ENCODE peak calls at places on chromosome 7, in five cellular contexts. I is body of pancreas, V is coronary artery, P is prostate gland, M is uterus. G is an unnamed sample.

GRCh38 chr7:114789942-114790341 is 132.0 kb upstream of the MDFIC start:
- DNase-seq in V (no peak), I (no peak), M (no peak), P (no peak), G (no peak)

GRCh38 chr7:113486548-113486947 is 368.2 kb upstream of the SMIM30 start:
- DNase-seq in P (no peak), M (no peak), I (no peak), V (no peak), G (no peak)

GRCh38 chr7:41003031-41003925 is 699.6 kb downstream of the INHBA start:
- DNase-seq in M (no peak), V (no peak), P (peak), I (no peak), G (no peak)

GRCh38 chr7:150722403-150723065 is 6.1 kb downstream of the GIMAP1 start:
- DNase-seq in V (no peak), I (no peak), P (no peak), M (no peak), G (no peak)

GRCh38 chr7:81256991-81257390 is 338.1 kb upstream of the SEMA3C start:
- DNase-seq in M (no peak), V (no peak), P (no peak), I (peak), G (no peak)

GRCh38 chr7:90222811-90223725 is 11.5 kb downstream of the STEAP2 start:
- DNase-seq in M (peak), P (no peak), I (no peak), V (no peak), G (peak)

GRCh38 chr7:116585392-116585791 is 60.6 kb downstream of the CAV1 start:
- DNase-seq in I (no peak), P (no peak), M (no peak), V (no peak), G (no peak)

GRCh38 chr7:78039791-78040776 is 241.5 kb downstream of the PHTF2 start:
- DNase-seq in M (no peak), I (peak), P (no peak), V (no peak), G (peak)

GRCh38 chr7:1940402-1940786 is 270.3 kb downstream of the ELFN1 start:
- DNase-seq in I (no peak), V (no peak), M (no peak), P (no peak), G (peak)

GRCh38 chr7:122006687-122007086 is 133.7 kb downstream of the PTPRZ1 start:
- DNase-seq in V (no peak), P (no peak), I (no peak), M (no peak), G (no peak)

GRCh38 chr7:123714296-123715080 is 34.3 kb downstream of the WASL start:
- DNase-seq in P (no peak), I (no peak), M (no peak), V (no peak), G (no peak)

GRCh38 chr7:16504019-16504418 is 22.6 kb upstream of the LRRC72 start:
- DNase-seq in M (no peak), I (no peak), V (no peak), P (no peak), G (no peak)

GRCh38 chr7:105643384-105643783 is 62.1 kb upstream of the EFCAB10 start:
- DNase-seq in V (no peak), M (no peak), P (no peak), I (no peak), G (peak)

GRCh38 chr7:23276381-23276780 is 22.8 kb upstream of the MALSU1 start:
- DNase-seq in P (no peak), V (no peak), I (no peak), M (no peak), G (no peak)

GRCh38 chr7:874036-874749 is 2.2 kb upstream of the GET4 start:
- DNase-seq in P (no peak), I (no peak), V (no peak), M (peak), G (no peak)

GRCh38 chr7:82964150-82964882 is 198.4 kb downstream of the PCLO start:
- DNase-seq in M (no peak), P (no peak), V (no peak), I (no peak), G (no peak)

GRCh38 chr7:2479276-2480070 is 3.3 kb upstream of the GRIFIN start:
- DNase-seq in P (no peak), V (no peak), I (no peak), M (no peak), G (no peak)

GRCh38 chr7:27051451-27051850 is 44.3 kb downstream of the HOXA1 start:
- DNase-seq in V (no peak), P (no peak), M (no peak), I (no peak), G (no peak)

GRCh38 chr7:41579961-41580935 is 122.6 kb downstream of the INHBA start:
- DNase-seq in I (no peak), V (no peak), M (no peak), P (no peak), G (no peak)

GRCh38 chr7:728602-729001 is 1.5 kb upstream of the PRKAR1B start:
- DNase-seq in P (no peak), I (no peak), V (no peak), M (no peak), G (no peak)

GRCh38 chr7:148882192-148882591 is 1.9 kb downstream of the EZH2 start:
- DNase-seq in V (no peak), I (no peak), P (no peak), M (no peak), G (no peak)
- H3K4me3 ChIP-seq in V (no peak), I (no peak), P (no peak), M (no peak), G (peak)

GRCh38 chr7:48497521-48497920 is 326.3 kb downstream of the ABCA13 start:
- DNase-seq in P (no peak), M (no peak), I (no peak), V (no peak), G (no peak)
- TF ChIP-seq CTCF in P (no peak), M (no peak), I (no peak), V (no peak), G (no peak)

DNA sequence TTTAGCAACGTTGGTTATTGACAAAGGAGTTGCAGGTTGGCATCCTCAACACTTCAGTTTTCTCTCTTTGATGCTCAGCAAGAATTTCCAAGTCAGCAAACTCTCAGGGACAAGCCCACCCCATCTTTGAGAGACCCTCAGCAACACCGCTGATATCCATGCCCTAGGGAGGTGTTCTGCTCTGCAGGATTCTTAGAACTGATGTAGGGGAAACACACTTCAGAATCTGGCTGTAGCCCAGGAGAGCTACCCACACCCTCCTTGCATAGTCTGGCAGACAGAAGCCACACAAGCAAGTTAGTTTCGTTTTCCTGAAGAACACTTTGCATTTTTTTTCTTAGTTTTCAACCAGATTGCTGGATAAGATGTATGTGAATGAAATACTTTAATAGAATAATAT is 827 bp downstream of the SAMD9L start:
- DNase-seq in P (peak), V (no peak), M (no peak), I (peak), G (peak)
- H3K27ac ChIP-seq in P (no peak), V (peak), M (peak), I (no peak), G (peak)

GRCh38 chr7:30469303-30469702 is 9.3 kb downstream of the NOD1 start:
- DNase-seq in M (peak), P (no peak), I (peak), V (peak), G (peak)
- H3K4me3 ChIP-seq in M (no peak), P (no peak), I (no peak), V (peak), G (no peak)

DNA sequence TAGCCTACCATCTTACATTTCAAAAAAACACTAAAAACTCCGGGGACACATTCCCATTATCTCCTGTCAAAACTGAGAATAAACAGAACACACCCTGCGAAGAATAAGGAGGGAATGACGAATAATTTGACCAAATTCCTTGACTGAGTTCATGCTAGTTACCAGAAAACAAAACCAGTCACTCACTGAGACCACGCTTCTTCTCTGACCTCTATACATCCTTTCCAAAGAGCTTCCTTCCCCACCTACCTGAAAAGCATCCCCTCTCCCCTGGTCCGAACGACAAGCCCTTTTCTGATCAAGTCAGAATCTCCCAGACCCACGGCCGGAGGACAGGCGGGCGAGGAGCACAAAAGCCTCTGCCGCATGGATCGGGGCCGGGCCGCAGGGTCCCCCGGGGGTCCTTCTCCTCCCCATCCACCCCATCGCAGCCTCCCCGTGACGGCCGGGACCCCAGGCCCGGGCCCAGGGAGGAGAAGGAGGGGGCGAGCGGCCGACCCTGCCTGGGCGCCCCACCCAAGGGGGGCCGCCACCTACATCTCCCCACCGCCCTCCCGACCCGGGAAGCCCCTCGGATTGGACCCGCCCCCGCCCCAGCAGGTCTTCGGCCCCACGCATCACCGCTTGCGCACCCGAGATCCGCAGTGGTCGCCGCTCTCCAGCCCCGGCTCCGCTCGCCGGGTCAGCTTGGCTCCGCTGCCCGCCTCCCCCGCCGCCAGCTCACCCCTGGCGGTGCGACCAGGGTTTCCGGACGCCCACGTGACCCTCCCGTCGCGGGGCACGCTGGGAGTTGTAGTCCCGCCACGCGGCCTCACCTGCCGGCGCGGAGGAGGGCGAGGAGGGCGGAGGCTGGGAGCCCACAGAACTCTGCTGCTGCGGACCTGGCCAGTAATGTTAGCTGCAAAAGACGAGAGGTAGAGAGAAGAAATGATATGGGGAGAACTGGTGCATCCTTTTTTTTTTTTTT is at the start of gene SLC37A3:
- DNase-seq in P (peak), I (peak), V (peak), M (peak), G (peak)
- TF ChIP-seq CTCF in P (no peak), I (peak), V (no peak), M (peak), G (peak)

DNA sequence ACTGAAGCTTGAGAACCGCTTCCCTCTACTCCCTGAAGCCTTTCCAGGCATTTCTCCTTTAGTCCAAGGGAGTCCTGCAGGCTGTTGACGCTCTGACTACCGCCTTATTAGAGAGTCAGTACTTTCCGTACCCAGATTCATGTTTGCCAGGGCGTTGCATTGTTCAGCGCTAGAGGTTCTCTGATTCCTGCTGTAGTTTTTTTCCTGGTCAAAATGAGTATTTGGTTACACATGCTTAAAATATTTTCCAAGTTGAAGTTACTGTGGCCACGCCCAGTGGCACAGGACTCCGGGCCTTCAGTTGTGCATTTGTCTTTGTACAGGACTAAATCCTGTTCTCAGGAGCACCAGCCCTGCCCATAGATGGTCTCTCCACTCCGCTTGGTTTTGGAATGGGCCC is 7.9 kb downstream of the MTURN start:
- DNase-seq in M (no peak), V (peak), P (no peak), I (peak), G (no peak)
- H3K27ac ChIP-seq in M (peak), V (peak), P (no peak), I (peak), G (peak)

G was measured in heart left ventricle.